ENCODE peak calls at places on chromosome X, in nine cellular contexts. One of them, this sample, is unnamed.
A peak's percentile ranks its signal among the peaks of the same experiment; 100 is the strongest.

GRCh38 chrX:111823068-111823467 is 52.9 kb upstream of the TRPC5OS start:
- DNase-seq in activated CD4-positive, alpha-beta T cell treated with anti-CD3 and anti-CD28 coated beads for 48 hours: peak; percentile 1
- DNase-seq in NCI-H187 treated with DMSO at 0.1 percent for 48 hours: no peak
- DNase-seq in type B pancreatic cell: no peak
- DNase-seq in fibroblast of lung: no peak
- DNase-seq in naive thymus-derived CD8-positive, alpha-beta T cell: no peak
- DNase-seq in tibial nerve: no peak
- DNase-seq in Right ventricle myocardium superior: no peak
- DNase-seq in Peyer's patch: no peak
- DNase-seq in this sample: no peak

GRCh38 chrX:139559383-139560042 is 29.0 kb downstream of the F9 start:
- DNase-seq in activated CD4-positive, alpha-beta T cell treated with anti-CD3 and anti-CD28 coated beads for 48 hours: peak; percentile 7
- DNase-seq in NCI-H187 treated with DMSO at 0.1 percent for 48 hours: no peak
- DNase-seq in type B pancreatic cell: no peak
- DNase-seq in fibroblast of lung: peak; percentile 62
- DNase-seq in naive thymus-derived CD8-positive, alpha-beta T cell: no peak
- DNase-seq in tibial nerve: no peak
- DNase-seq in Right ventricle myocardium superior: no peak
- DNase-seq in Peyer's patch: no peak
- DNase-seq in this sample: no peak

GRCh38 chrX:21778236-21778635 is 20.3 kb upstream of the SMPX start:
- DNase-seq in activated CD4-positive, alpha-beta T cell treated with anti-CD3 and anti-CD28 coated beads for 48 hours: no peak
- DNase-seq in NCI-H187 treated with DMSO at 0.1 percent for 48 hours: no peak
- DNase-seq in type B pancreatic cell: no peak
- DNase-seq in fibroblast of lung: no peak
- DNase-seq in naive thymus-derived CD8-positive, alpha-beta T cell: no peak
- DNase-seq in tibial nerve: no peak
- DNase-seq in Right ventricle myocardium superior: no peak
- DNase-seq in Peyer's patch: no peak
- DNase-seq in this sample: no peak

GRCh38 chrX:95721011-95721410 is 963.6 kb upstream of the DIAPH2 start:
- DNase-seq in activated CD4-positive, alpha-beta T cell treated with anti-CD3 and anti-CD28 coated beads for 48 hours: no peak
- DNase-seq in NCI-H187 treated with DMSO at 0.1 percent for 48 hours: no peak
- DNase-seq in type B pancreatic cell: no peak
- DNase-seq in fibroblast of lung: no peak
- DNase-seq in naive thymus-derived CD8-positive, alpha-beta T cell: no peak
- DNase-seq in tibial nerve: no peak
- DNase-seq in Right ventricle myocardium superior: no peak
- DNase-seq in Peyer's patch: no peak
- DNase-seq in this sample: no peak

GRCh38 chrX:71439898-71440297 is 73.7 kb downstream of the TAF1 start:
- DNase-seq in activated CD4-positive, alpha-beta T cell treated with anti-CD3 and anti-CD28 coated beads for 48 hours: no peak
- DNase-seq in NCI-H187 treated with DMSO at 0.1 percent for 48 hours: no peak
- DNase-seq in type B pancreatic cell: no peak
- DNase-seq in fibroblast of lung: no peak
- DNase-seq in naive thymus-derived CD8-positive, alpha-beta T cell: no peak
- DNase-seq in tibial nerve: no peak
- DNase-seq in Right ventricle myocardium superior: no peak
- DNase-seq in Peyer's patch: no peak
- DNase-seq in this sample: no peak

GRCh38 chrX:72634321-72634720 is 61.7 kb upstream of the HDAC8 start:
- DNase-seq in activated CD4-positive, alpha-beta T cell treated with anti-CD3 and anti-CD28 coated beads for 48 hours: no peak
- DNase-seq in NCI-H187 treated with DMSO at 0.1 percent for 48 hours: no peak
- DNase-seq in type B pancreatic cell: no peak
- DNase-seq in fibroblast of lung: peak; percentile 72
- DNase-seq in naive thymus-derived CD8-positive, alpha-beta T cell: no peak
- DNase-seq in tibial nerve: no peak
- DNase-seq in Right ventricle myocardium superior: no peak
- DNase-seq in Peyer's patch: no peak
- DNase-seq in this sample: no peak

GRCh38 chrX:28966335-28966734 is 379.1 kb downstream of the IL1RAPL1 start:
- DNase-seq in activated CD4-positive, alpha-beta T cell treated with anti-CD3 and anti-CD28 coated beads for 48 hours: no peak
- DNase-seq in NCI-H187 treated with DMSO at 0.1 percent for 48 hours: no peak
- DNase-seq in type B pancreatic cell: no peak
- DNase-seq in fibroblast of lung: peak; percentile 38
- DNase-seq in naive thymus-derived CD8-positive, alpha-beta T cell: no peak
- DNase-seq in tibial nerve: no peak
- DNase-seq in Right ventricle myocardium superior: no peak
- DNase-seq in Peyer's patch: no peak
- DNase-seq in this sample: no peak

GRCh38 chrX:85993539-85994197 is 53.7 kb downstream of the CHM start:
- DNase-seq in activated CD4-positive, alpha-beta T cell treated with anti-CD3 and anti-CD28 coated beads for 48 hours: no peak
- DNase-seq in NCI-H187 treated with DMSO at 0.1 percent for 48 hours: no peak
- DNase-seq in type B pancreatic cell: no peak
- DNase-seq in fibroblast of lung: no peak
- DNase-seq in naive thymus-derived CD8-positive, alpha-beta T cell: no peak
- DNase-seq in tibial nerve: no peak
- DNase-seq in Right ventricle myocardium superior: no peak
- DNase-seq in Peyer's patch: no peak
- DNase-seq in this sample: no peak

GRCh38 chrX:72094894-72095293 is 36.8 kb downstream of the RTL5 start:
- DNase-seq in activated CD4-positive, alpha-beta T cell treated with anti-CD3 and anti-CD28 coated beads for 48 hours: peak; percentile 41
- DNase-seq in NCI-H187 treated with DMSO at 0.1 percent for 48 hours: no peak
- DNase-seq in type B pancreatic cell: no peak
- DNase-seq in fibroblast of lung: peak; percentile 18
- DNase-seq in naive thymus-derived CD8-positive, alpha-beta T cell: peak; percentile 32
- DNase-seq in tibial nerve: no peak
- DNase-seq in Right ventricle myocardium superior: peak; percentile 69
- DNase-seq in Peyer's patch: peak; percentile 74
- DNase-seq in this sample: no peak

GRCh38 chrX:84165716-84166115 is 22.3 kb downstream of the RPS6KA6 start:
- DNase-seq in activated CD4-positive, alpha-beta T cell treated with anti-CD3 and anti-CD28 coated beads for 48 hours: no peak
- DNase-seq in NCI-H187 treated with DMSO at 0.1 percent for 48 hours: no peak
- DNase-seq in type B pancreatic cell: no peak
- DNase-seq in fibroblast of lung: no peak
- DNase-seq in naive thymus-derived CD8-positive, alpha-beta T cell: no peak
- DNase-seq in tibial nerve: no peak
- DNase-seq in Right ventricle myocardium superior: no peak
- DNase-seq in Peyer's patch: no peak
- DNase-seq in this sample: no peak

GRCh38 chrX:349196-349595 is 30.6 kb upstream of the GTPBP6 start:
- DNase-seq in activated CD4-positive, alpha-beta T cell treated with anti-CD3 and anti-CD28 coated beads for 48 hours: no peak
- DNase-seq in NCI-H187 treated with DMSO at 0.1 percent for 48 hours: no peak
- DNase-seq in type B pancreatic cell: no peak
- DNase-seq in fibroblast of lung: no peak
- DNase-seq in naive thymus-derived CD8-positive, alpha-beta T cell: no peak
- DNase-seq in tibial nerve: no peak
- DNase-seq in Right ventricle myocardium superior: peak; percentile 35
- DNase-seq in Peyer's patch: no peak
- DNase-seq in this sample: no peak

GRCh38 chrX:149950681-149951080 is 12.4 kb upstream of the EOLA2 start:
- DNase-seq in activated CD4-positive, alpha-beta T cell treated with anti-CD3 and anti-CD28 coated beads for 48 hours: no peak
- DNase-seq in NCI-H187 treated with DMSO at 0.1 percent for 48 hours: no peak
- DNase-seq in type B pancreatic cell: no peak
- DNase-seq in fibroblast of lung: peak; percentile 72
- DNase-seq in naive thymus-derived CD8-positive, alpha-beta T cell: no peak
- DNase-seq in tibial nerve: no peak
- DNase-seq in Right ventricle myocardium superior: no peak
- DNase-seq in Peyer's patch: no peak
- DNase-seq in this sample: no peak

GRCh38 chrX:25002658-25003015 is 13.1 kb downstream of the ARX start:
- DNase-seq in activated CD4-positive, alpha-beta T cell treated with anti-CD3 and anti-CD28 coated beads for 48 hours: no peak
- DNase-seq in NCI-H187 treated with DMSO at 0.1 percent for 48 hours: no peak
- DNase-seq in type B pancreatic cell: no peak
- DNase-seq in fibroblast of lung: no peak
- DNase-seq in naive thymus-derived CD8-positive, alpha-beta T cell: no peak
- DNase-seq in tibial nerve: no peak
- DNase-seq in Right ventricle myocardium superior: no peak
- DNase-seq in Peyer's patch: no peak
- DNase-seq in this sample: no peak

GRCh38 chrX:106203315-106203714 is 35.2 kb downstream of the PWWP3B start:
- DNase-seq in activated CD4-positive, alpha-beta T cell treated with anti-CD3 and anti-CD28 coated beads for 48 hours: no peak
- DNase-seq in NCI-H187 treated with DMSO at 0.1 percent for 48 hours: no peak
- DNase-seq in type B pancreatic cell: no peak
- DNase-seq in fibroblast of lung: no peak
- DNase-seq in naive thymus-derived CD8-positive, alpha-beta T cell: no peak
- DNase-seq in tibial nerve: no peak
- DNase-seq in Right ventricle myocardium superior: no peak
- DNase-seq in Peyer's patch: no peak
- DNase-seq in this sample: no peak

GRCh38 chrX:66833426-66833825 is 194.5 kb upstream of the EDA2R start:
- DNase-seq in activated CD4-positive, alpha-beta T cell treated with anti-CD3 and anti-CD28 coated beads for 48 hours: peak; percentile 1
- DNase-seq in NCI-H187 treated with DMSO at 0.1 percent for 48 hours: no peak
- DNase-seq in type B pancreatic cell: no peak
- DNase-seq in fibroblast of lung: no peak
- DNase-seq in naive thymus-derived CD8-positive, alpha-beta T cell: no peak
- DNase-seq in tibial nerve: no peak
- DNase-seq in Right ventricle myocardium superior: no peak
- DNase-seq in Peyer's patch: no peak
- DNase-seq in this sample: no peak

GRCh38 chrX:100083146-100083715 is 326.8 kb downstream of the PCDH19 start:
- DNase-seq in activated CD4-positive, alpha-beta T cell treated with anti-CD3 and anti-CD28 coated beads for 48 hours: no peak
- DNase-seq in NCI-H187 treated with DMSO at 0.1 percent for 48 hours: no peak
- DNase-seq in type B pancreatic cell: no peak
- DNase-seq in fibroblast of lung: no peak
- DNase-seq in naive thymus-derived CD8-positive, alpha-beta T cell: no peak
- DNase-seq in tibial nerve: no peak
- DNase-seq in Right ventricle myocardium superior: no peak
- DNase-seq in Peyer's patch: no peak
- DNase-seq in this sample: no peak

GRCh38 chrX:21926527-21927278 is 13.8 kb upstream of the SMS start:
- DNase-seq in activated CD4-positive, alpha-beta T cell treated with anti-CD3 and anti-CD28 coated beads for 48 hours: no peak
- DNase-seq in NCI-H187 treated with DMSO at 0.1 percent for 48 hours: no peak
- DNase-seq in type B pancreatic cell: no peak
- DNase-seq in fibroblast of lung: peak; percentile 96
- DNase-seq in naive thymus-derived CD8-positive, alpha-beta T cell: no peak
- DNase-seq in tibial nerve: no peak
- DNase-seq in Right ventricle myocardium superior: no peak
- DNase-seq in Peyer's patch: no peak
- DNase-seq in this sample: no peak

GRCh38 chrX:129115104-129115503 is 408.2 kb downstream of the SMARCA1 start:
- DNase-seq in activated CD4-positive, alpha-beta T cell treated with anti-CD3 and anti-CD28 coated beads for 48 hours: peak; percentile 29
- DNase-seq in NCI-H187 treated with DMSO at 0.1 percent for 48 hours: no peak
- DNase-seq in type B pancreatic cell: no peak
- DNase-seq in fibroblast of lung: peak; percentile 0
- DNase-seq in naive thymus-derived CD8-positive, alpha-beta T cell: no peak
- DNase-seq in tibial nerve: no peak
- DNase-seq in Right ventricle myocardium superior: no peak
- DNase-seq in Peyer's patch: peak; percentile 45
- DNase-seq in this sample: no peak

GRCh38 chrX:153379508-153379907 is 21.6 kb downstream of the PNMA6E start:
- DNase-seq in activated CD4-positive, alpha-beta T cell treated with anti-CD3 and anti-CD28 coated beads for 48 hours: no peak
- DNase-seq in NCI-H187 treated with DMSO at 0.1 percent for 48 hours: no peak
- DNase-seq in type B pancreatic cell: no peak
- DNase-seq in fibroblast of lung: no peak
- DNase-seq in naive thymus-derived CD8-positive, alpha-beta T cell: no peak
- DNase-seq in tibial nerve: no peak
- DNase-seq in Right ventricle myocardium superior: no peak
- DNase-seq in Peyer's patch: no peak
- DNase-seq in this sample: no peak

GRCh38 chrX:31580726-31581125 is 508.9 kb upstream of the FTHL17 start:
- DNase-seq in activated CD4-positive, alpha-beta T cell treated with anti-CD3 and anti-CD28 coated beads for 48 hours: no peak
- DNase-seq in NCI-H187 treated with DMSO at 0.1 percent for 48 hours: no peak
- DNase-seq in type B pancreatic cell: no peak
- DNase-seq in fibroblast of lung: peak; percentile 19
- DNase-seq in naive thymus-derived CD8-positive, alpha-beta T cell: no peak
- DNase-seq in tibial nerve: no peak
- DNase-seq in Right ventricle myocardium superior: no peak
- DNase-seq in Peyer's patch: no peak
- DNase-seq in this sample: no peak

GRCh38 chrX:96576358-96576757 is 108.3 kb upstream of the DIAPH2 start:
- DNase-seq in activated CD4-positive, alpha-beta T cell treated with anti-CD3 and anti-CD28 coated beads for 48 hours: no peak
- DNase-seq in NCI-H187 treated with DMSO at 0.1 percent for 48 hours: no peak
- DNase-seq in type B pancreatic cell: no peak
- DNase-seq in fibroblast of lung: peak; percentile 17
- DNase-seq in naive thymus-derived CD8-positive, alpha-beta T cell: no peak
- DNase-seq in tibial nerve: no peak
- DNase-seq in Right ventricle myocardium superior: no peak
- DNase-seq in Peyer's patch: no peak
- DNase-seq in this sample: no peak

GRCh38 chrX:123607270-123607669 is 125.6 kb downstream of the THOC2 start:
- DNase-seq in activated CD4-positive, alpha-beta T cell treated with anti-CD3 and anti-CD28 coated beads for 48 hours: no peak
- DNase-seq in NCI-H187 treated with DMSO at 0.1 percent for 48 hours: no peak
- DNase-seq in type B pancreatic cell: no peak
- DNase-seq in fibroblast of lung: no peak
- DNase-seq in naive thymus-derived CD8-positive, alpha-beta T cell: no peak
- DNase-seq in tibial nerve: no peak
- DNase-seq in Right ventricle myocardium superior: no peak
- DNase-seq in Peyer's patch: no peak
- DNase-seq in this sample: no peak

GRCh38 chrX:76453737-76454406 is 26.4 kb downstream of the MAGEE1 start:
- DNase-seq in activated CD4-positive, alpha-beta T cell treated with anti-CD3 and anti-CD28 coated beads for 48 hours: no peak
- DNase-seq in NCI-H187 treated with DMSO at 0.1 percent for 48 hours: no peak
- DNase-seq in type B pancreatic cell: no peak
- DNase-seq in fibroblast of lung: no peak
- DNase-seq in naive thymus-derived CD8-positive, alpha-beta T cell: no peak
- DNase-seq in tibial nerve: no peak
- DNase-seq in Right ventricle myocardium superior: no peak
- DNase-seq in Peyer's patch: no peak
- DNase-seq in this sample: no peak

GRCh38 chrX:154373340-154374306 is 811 bp downstream of the FLNA start:
- DNase-seq in activated CD4-positive, alpha-beta T cell treated with anti-CD3 and anti-CD28 coated beads for 48 hours: peak; percentile 32
- DNase-seq in NCI-H187 treated with DMSO at 0.1 percent for 48 hours: no peak
- DNase-seq in type B pancreatic cell: no peak
- DNase-seq in fibroblast of lung: peak; percentile 85
- DNase-seq in naive thymus-derived CD8-positive, alpha-beta T cell: no peak
- DNase-seq in tibial nerve: peak; percentile 53
- DNase-seq in Right ventricle myocardium superior: peak; percentile 76
- DNase-seq in Peyer's patch: peak; percentile 78
- DNase-seq in this sample: peak; percentile 81

GRCh38 chrX:3145716-3146115 is 104.4 kb downstream of the ARSF start:
- DNase-seq in activated CD4-positive, alpha-beta T cell treated with anti-CD3 and anti-CD28 coated beads for 48 hours: no peak
- DNase-seq in NCI-H187 treated with DMSO at 0.1 percent for 48 hours: no peak
- DNase-seq in type B pancreatic cell: no peak
- DNase-seq in fibroblast of lung: no peak
- DNase-seq in naive thymus-derived CD8-positive, alpha-beta T cell: no peak
- DNase-seq in tibial nerve: no peak
- DNase-seq in Right ventricle myocardium superior: no peak
- DNase-seq in Peyer's patch: no peak
- DNase-seq in this sample: no peak